ENCODE peak calls at places on chromosomes 2 and 18, in ten cellular contexts. One of them, this sample, is unnamed.

GRCh38 chr2:157722580-157723234 is 94.0 kb upstream of the ACVR1C start:
- DNase-seq in stimulated activated CD8-positive, alpha-beta memory T cell treated with anti-CD3 and anti-CD28 coated beads, Interleukin-2, amount 100 ng/mL, for 48 hours: no peak
- DNase-seq in HTR-8/SVneo: no peak
- DNase-seq in ovary: no peak
- DNase-seq in neural crest cell: no peak
- DNase-seq in keratinocyte: no peak
- DNase-seq in RWPE1: no peak
- DNase-seq in sciatic nerve: no peak
- DNase-seq in nephron progenitor cell: no peak
- DNase-seq in mesenteric fat pad: no peak
- DNase-seq in this sample: no peak

GRCh38 chr2:74119912-74120825 is 27.5 kb downstream of the BOLA3 start:
- DNase-seq in keratinocyte: peak; percentile 35
- DNase-seq in neural crest cell: no peak
- DNase-seq in mesenteric fat pad: peak; percentile 94
- DNase-seq in RWPE1: peak; percentile 87
- DNase-seq in HTR-8/SVneo: peak; percentile 93
- DNase-seq in nephron progenitor cell: no peak
- DNase-seq in ovary: peak; percentile 76
- DNase-seq in stimulated activated CD8-positive, alpha-beta memory T cell treated with anti-CD3 and anti-CD28 coated beads, Interleukin-2, amount 100 ng/mL, for 48 hours: peak; percentile 77
- DNase-seq in sciatic nerve: peak; percentile 88
- DNase-seq in this sample: peak; percentile 71

GRCh38 chr2:56185582-56186046 is 1.8 kb downstream of the CCDC85A start:
- DNase-seq in keratinocyte: no peak
- DNase-seq in RWPE1: no peak
- DNase-seq in neural crest cell: peak; percentile 12
- DNase-seq in HTR-8/SVneo: peak; percentile 60
- DNase-seq in mesenteric fat pad: no peak
- DNase-seq in sciatic nerve: no peak
- DNase-seq in nephron progenitor cell: peak; percentile 36
- DNase-seq in ovary: no peak
- DNase-seq in stimulated activated CD8-positive, alpha-beta memory T cell treated with anti-CD3 and anti-CD28 coated beads, Interleukin-2, amount 100 ng/mL, for 48 hours: no peak
- DNase-seq in this sample: no peak

GRCh38 chr2:72083751-72084583 is 63.7 kb downstream of the CYP26B1 start:
- DNase-seq in sciatic nerve: no peak
- DNase-seq in RWPE1: no peak
- DNase-seq in keratinocyte: no peak
- DNase-seq in stimulated activated CD8-positive, alpha-beta memory T cell treated with anti-CD3 and anti-CD28 coated beads, Interleukin-2, amount 100 ng/mL, for 48 hours: no peak
- DNase-seq in neural crest cell: no peak
- DNase-seq in mesenteric fat pad: no peak
- DNase-seq in HTR-8/SVneo: no peak
- DNase-seq in ovary: no peak
- DNase-seq in nephron progenitor cell: no peak
- DNase-seq in this sample: no peak

GRCh38 chr2:20447437-20448245 is 767 bp downstream of the RHOB start:
- DNase-seq in sciatic nerve: peak; percentile 75
- DNase-seq in stimulated activated CD8-positive, alpha-beta memory T cell treated with anti-CD3 and anti-CD28 coated beads, Interleukin-2, amount 100 ng/mL, for 48 hours: no peak
- DNase-seq in RWPE1: peak; percentile 48
- DNase-seq in ovary: peak; percentile 68
- DNase-seq in nephron progenitor cell: peak; percentile 53
- DNase-seq in HTR-8/SVneo: no peak
- DNase-seq in neural crest cell: peak; percentile 25
- DNase-seq in mesenteric fat pad: peak; percentile 90
- DNase-seq in keratinocyte: no peak
- DNase-seq in this sample: no peak

GRCh38 chr18:13376841-13377351 is 158.3 kb downstream of the LDLRAD4 start:
- DNase-seq in HTR-8/SVneo: no peak
- DNase-seq in keratinocyte: no peak
- DNase-seq in stimulated activated CD8-positive, alpha-beta memory T cell treated with anti-CD3 and anti-CD28 coated beads, Interleukin-2, amount 100 ng/mL, for 48 hours: peak; percentile 45
- DNase-seq in RWPE1: no peak
- DNase-seq in ovary: no peak
- DNase-seq in sciatic nerve: no peak
- DNase-seq in nephron progenitor cell: no peak
- DNase-seq in neural crest cell: no peak
- DNase-seq in mesenteric fat pad: no peak
- DNase-seq in this sample: peak; percentile 51

GRCh38 chr2:72204782-72205545 is 57.3 kb upstream of the CYP26B1 start:
- DNase-seq in sciatic nerve: no peak
- DNase-seq in HTR-8/SVneo: no peak
- DNase-seq in RWPE1: no peak
- DNase-seq in ovary: no peak
- DNase-seq in stimulated activated CD8-positive, alpha-beta memory T cell treated with anti-CD3 and anti-CD28 coated beads, Interleukin-2, amount 100 ng/mL, for 48 hours: no peak
- DNase-seq in keratinocyte: no peak
- DNase-seq in nephron progenitor cell: no peak
- DNase-seq in neural crest cell: no peak
- DNase-seq in mesenteric fat pad: no peak
- DNase-seq in this sample: no peak

GRCh38 chr2:22600166-22600565 is 784.8 kb upstream of the KLHL29 start:
- DNase-seq in ovary: no peak
- DNase-seq in stimulated activated CD8-positive, alpha-beta memory T cell treated with anti-CD3 and anti-CD28 coated beads, Interleukin-2, amount 100 ng/mL, for 48 hours: no peak
- DNase-seq in sciatic nerve: no peak
- DNase-seq in nephron progenitor cell: no peak
- DNase-seq in HTR-8/SVneo: no peak
- DNase-seq in neural crest cell: no peak
- DNase-seq in mesenteric fat pad: no peak
- DNase-seq in keratinocyte: no peak
- DNase-seq in RWPE1: no peak
- DNase-seq in this sample: no peak

GRCh38 chr2:148967484-148967883 is 71.0 kb upstream of the LYPD6B start:
- DNase-seq in neural crest cell: no peak
- DNase-seq in stimulated activated CD8-positive, alpha-beta memory T cell treated with anti-CD3 and anti-CD28 coated beads, Interleukin-2, amount 100 ng/mL, for 48 hours: no peak
- DNase-seq in HTR-8/SVneo: no peak
- DNase-seq in ovary: no peak
- DNase-seq in mesenteric fat pad: no peak
- DNase-seq in sciatic nerve: no peak
- DNase-seq in nephron progenitor cell: no peak
- DNase-seq in keratinocyte: no peak
- DNase-seq in RWPE1: no peak
- DNase-seq in this sample: no peak

GRCh38 chr2:109675666-109676345 is 61.6 kb downstream of the SOWAHC start:
- DNase-seq in sciatic nerve: no peak
- DNase-seq in HTR-8/SVneo: no peak
- DNase-seq in stimulated activated CD8-positive, alpha-beta memory T cell treated with anti-CD3 and anti-CD28 coated beads, Interleukin-2, amount 100 ng/mL, for 48 hours: no peak
- DNase-seq in keratinocyte: no peak
- DNase-seq in ovary: no peak
- DNase-seq in nephron progenitor cell: no peak
- DNase-seq in mesenteric fat pad: no peak
- DNase-seq in RWPE1: no peak
- DNase-seq in neural crest cell: no peak
- DNase-seq in this sample: no peak

GRCh38 chr2:173555833-173556232 is 201.2 kb downstream of the CDCA7 start:
- DNase-seq in mesenteric fat pad: no peak
- DNase-seq in stimulated activated CD8-positive, alpha-beta memory T cell treated with anti-CD3 and anti-CD28 coated beads, Interleukin-2, amount 100 ng/mL, for 48 hours: no peak
- DNase-seq in HTR-8/SVneo: no peak
- DNase-seq in sciatic nerve: no peak
- DNase-seq in ovary: no peak
- DNase-seq in neural crest cell: no peak
- DNase-seq in nephron progenitor cell: no peak
- DNase-seq in RWPE1: no peak
- DNase-seq in keratinocyte: no peak
- DNase-seq in this sample: no peak

GRCh38 chr2:230068658-230069080 is at the start of gene SLC16A14:
- DNase-seq in ovary: peak; percentile 54
- DNase-seq in nephron progenitor cell: peak; percentile 27
- DNase-seq in keratinocyte: no peak
- DNase-seq in neural crest cell: peak; percentile 4
- DNase-seq in HTR-8/SVneo: peak; percentile 37
- DNase-seq in sciatic nerve: no peak
- DNase-seq in stimulated activated CD8-positive, alpha-beta memory T cell treated with anti-CD3 and anti-CD28 coated beads, Interleukin-2, amount 100 ng/mL, for 48 hours: no peak
- DNase-seq in RWPE1: peak; percentile 47
- DNase-seq in mesenteric fat pad: no peak
- DNase-seq in this sample: peak; percentile 10

GRCh38 chr18:31711365-31712035 is 27.1 kb upstream of the B4GALT6 start:
- DNase-seq in ovary: no peak
- DNase-seq in neural crest cell: no peak
- DNase-seq in nephron progenitor cell: no peak
- DNase-seq in mesenteric fat pad: no peak
- DNase-seq in HTR-8/SVneo: no peak
- DNase-seq in stimulated activated CD8-positive, alpha-beta memory T cell treated with anti-CD3 and anti-CD28 coated beads, Interleukin-2, amount 100 ng/mL, for 48 hours: no peak
- DNase-seq in keratinocyte: no peak
- DNase-seq in sciatic nerve: no peak
- DNase-seq in RWPE1: no peak
- DNase-seq in this sample: no peak

GRCh38 chr18:13222371-13223281 is 4.1 kb downstream of the LDLRAD4 start:
- DNase-seq in HTR-8/SVneo: no peak
- DNase-seq in RWPE1: no peak
- DNase-seq in mesenteric fat pad: no peak
- DNase-seq in neural crest cell: no peak
- DNase-seq in nephron progenitor cell: no peak
- DNase-seq in sciatic nerve: peak; percentile 70
- DNase-seq in ovary: peak; percentile 43
- DNase-seq in stimulated activated CD8-positive, alpha-beta memory T cell treated with anti-CD3 and anti-CD28 coated beads, Interleukin-2, amount 100 ng/mL, for 48 hours: no peak
- DNase-seq in keratinocyte: no peak
- DNase-seq in this sample: no peak

GRCh38 chr2:10688921-10689807 is 611 bp downstream of the NOL10 start:
- DNase-seq in nephron progenitor cell: no peak
- DNase-seq in sciatic nerve: peak; percentile 68
- DNase-seq in keratinocyte: no peak
- DNase-seq in mesenteric fat pad: no peak
- DNase-seq in HTR-8/SVneo: no peak
- DNase-seq in neural crest cell: peak; percentile 4
- DNase-seq in ovary: peak; percentile 38
- DNase-seq in RWPE1: no peak
- DNase-seq in stimulated activated CD8-positive, alpha-beta memory T cell treated with anti-CD3 and anti-CD28 coated beads, Interleukin-2, amount 100 ng/mL, for 48 hours: no peak
- DNase-seq in this sample: no peak

GRCh38 chr2:152874955-152875354 is 156.5 kb downstream of the ARL6IP6 start:
- DNase-seq in mesenteric fat pad: no peak
- DNase-seq in keratinocyte: no peak
- DNase-seq in neural crest cell: no peak
- DNase-seq in nephron progenitor cell: no peak
- DNase-seq in ovary: no peak
- DNase-seq in HTR-8/SVneo: no peak
- DNase-seq in RWPE1: no peak
- DNase-seq in sciatic nerve: no peak
- DNase-seq in stimulated activated CD8-positive, alpha-beta memory T cell treated with anti-CD3 and anti-CD28 coated beads, Interleukin-2, amount 100 ng/mL, for 48 hours: no peak
- DNase-seq in this sample: no peak